ENCODE peak calls at places on chromosomes 11 and 22, in six cellular contexts. C is GM06990, L is astrocyte of the cerebellum, W is thoracic aorta, Z is colonic mucosa, Q is upper lobe of right lung. T is an unnamed sample.

GRCh38 chr11:117220568-117220967 is 11.3 kb downstream of the PCSK7 start:
- DNase-seq in C (no peak), L (no peak), W (peak; percentile 72), Z (no peak), Q (no peak), T (no peak)

GRCh38 chr11:59756496-59756840 is 1.3 kb downstream of the STX3 start:
- DNase-seq in C (no peak), L (no peak), W (no peak), Z (no peak), Q (no peak), T (no peak)

GRCh38 chr11:106327134-106327533 is 249.7 kb downstream of the AASDHPPT start:
- DNase-seq in C (no peak), L (no peak), W (no peak), Z (no peak), Q (no peak), T (no peak)

GRCh38 chr11:84563356-84563755 is 1063.8 kb downstream of the DLG2 start:
- DNase-seq in C (no peak), L (no peak), W (no peak), Z (no peak), Q (no peak), T (no peak)

GRCh38 chr11:16883179-16883578 is 131.0 kb downstream of the PLEKHA7 start:
- DNase-seq in C (no peak), L (no peak), W (no peak), Z (peak; percentile 22), Q (no peak), T (no peak)

GRCh38 chr22:24503137-24503850 is 8.2 kb downstream of the UPB1 start:
- DNase-seq in C (peak; percentile 64), L (peak; percentile 33), W (no peak), Z (peak; percentile 52), Q (no peak), T (peak; percentile 87)

GRCh38 chr11:114972105-114972504 is 293.8 kb downstream of the NXPE2 start:
- DNase-seq in C (no peak), L (no peak), W (no peak), Z (no peak), Q (no peak), T (no peak)

GRCh38 chr22:41862160-41862529 is 29.2 kb downstream of the SREBF2 start:
- DNase-seq in C (peak; percentile 72), L (no peak), W (no peak), Z (no peak), Q (no peak), T (peak; percentile 70)

GRCh38 chr22:31973739-31974138 is 29.4 kb downstream of the YWHAH start:
- DNase-seq in C (no peak), L (no peak), W (no peak), Z (peak; percentile 90), Q (no peak), T (no peak)

GRCh38 chr11:106422585-106422984 is 345.1 kb downstream of the AASDHPPT start:
- DNase-seq in C (no peak), L (no peak), W (no peak), Z (no peak), Q (no peak), T (no peak)

GRCh38 chr22:41848468-41848867 is 15.6 kb downstream of the SREBF2 start:
- DNase-seq in C (no peak), L (no peak), W (no peak), Z (peak; percentile 90), Q (peak; percentile 88), T (no peak)

GRCh38 chr11:127273593-127274327 is 273.2 kb upstream of the KIRREL3 start:
- DNase-seq in C (no peak), L (no peak), W (no peak), Z (no peak), Q (no peak), T (no peak)

DNA sequence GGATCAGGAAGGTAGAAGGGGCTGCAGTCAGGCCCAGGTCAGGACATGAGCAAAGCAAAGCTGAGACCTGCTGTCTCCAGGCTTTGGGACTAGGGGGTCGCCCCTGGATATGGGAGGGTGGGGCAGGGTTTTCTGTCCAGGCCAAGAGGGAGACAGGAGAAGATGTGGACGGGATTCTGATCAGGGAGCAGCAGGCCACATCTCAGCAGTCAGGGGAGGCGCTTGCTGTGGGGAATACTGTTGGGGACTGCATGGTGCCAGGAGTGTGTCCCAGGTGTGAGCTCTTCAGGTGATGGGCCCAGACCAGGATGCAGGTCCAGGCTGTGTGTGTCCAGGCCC is 29.3 kb downstream of the IGLL5 start:
- DNase-seq in C (no peak), L (no peak), W (no peak), Z (no peak), Q (no peak), T (no peak)
- TF ChIP-seq CTCF in C (no peak), L (no peak), W (no peak), Z (no peak), Q (no peak), T (no peak)

GRCh38 chr22:49803134-49803533 is 24.5 kb downstream of the BRD1 start:
- DNase-seq in C (no peak), L (no peak), W (no peak), Z (no peak), Q (no peak), T (no peak)

GRCh38 chr22:49799431-49800075 is 28.1 kb downstream of the BRD1 start:
- DNase-seq in C (no peak), L (no peak), W (no peak), Z (no peak), Q (no peak), T (no peak)

GRCh38 chr22:49801391-49802060 is 26.1 kb downstream of the BRD1 start:
- DNase-seq in C (no peak), L (no peak), W (no peak), Z (no peak), Q (no peak), T (no peak)

GRCh38 chr22:49798486-49799151 is 29.1 kb downstream of the BRD1 start:
- DNase-seq in C (no peak), L (no peak), W (no peak), Z (no peak), Q (no peak), T (no peak)

DNA sequence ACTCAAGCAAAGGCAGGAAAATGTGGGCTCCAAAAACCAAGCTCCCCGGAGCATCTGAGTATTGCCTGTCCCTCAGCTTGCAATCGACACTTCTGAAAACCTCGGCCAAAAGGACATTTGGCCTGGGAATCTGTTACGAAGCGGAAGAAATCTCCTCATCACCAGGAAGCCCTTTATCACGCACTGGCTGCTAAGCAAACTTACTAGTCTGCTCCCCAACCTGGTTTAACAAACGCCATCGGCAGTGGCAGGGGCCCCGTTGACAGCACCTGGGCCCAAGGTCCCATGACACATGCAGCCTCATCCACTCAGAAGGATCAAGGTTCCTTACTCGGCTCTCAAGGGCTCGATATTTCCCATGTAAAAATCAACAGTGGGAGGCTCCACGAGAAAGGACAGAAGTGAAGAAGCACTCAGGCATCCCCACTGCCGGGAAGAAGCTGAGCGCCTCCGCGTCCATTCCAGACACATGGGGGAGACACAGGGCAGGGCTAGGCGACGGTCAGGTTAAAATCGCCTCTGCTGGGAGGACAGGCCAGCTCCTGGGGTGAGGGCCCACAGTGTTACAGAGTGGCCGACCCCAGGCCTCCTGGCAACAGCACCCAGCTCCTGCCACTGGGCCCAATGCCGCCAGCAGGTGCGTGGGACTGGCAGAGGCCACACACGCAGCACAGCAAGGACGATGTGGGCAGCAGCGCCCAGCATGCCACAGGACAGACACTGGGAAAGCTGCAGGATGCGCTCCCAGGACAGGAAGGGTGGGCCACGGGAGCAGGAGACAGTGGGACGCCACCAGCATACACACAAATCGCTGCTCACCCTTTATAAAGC is 27.1 kb downstream of the BRD1 start:
- DNase-seq in C (no peak), L (no peak), W (no peak), Z (no peak), Q (no peak), T (no peak)
- TF ChIP-seq CTCF in C (no peak), L (no peak), W (no peak), Z (no peak), Q (no peak), T (no peak)

DNA sequence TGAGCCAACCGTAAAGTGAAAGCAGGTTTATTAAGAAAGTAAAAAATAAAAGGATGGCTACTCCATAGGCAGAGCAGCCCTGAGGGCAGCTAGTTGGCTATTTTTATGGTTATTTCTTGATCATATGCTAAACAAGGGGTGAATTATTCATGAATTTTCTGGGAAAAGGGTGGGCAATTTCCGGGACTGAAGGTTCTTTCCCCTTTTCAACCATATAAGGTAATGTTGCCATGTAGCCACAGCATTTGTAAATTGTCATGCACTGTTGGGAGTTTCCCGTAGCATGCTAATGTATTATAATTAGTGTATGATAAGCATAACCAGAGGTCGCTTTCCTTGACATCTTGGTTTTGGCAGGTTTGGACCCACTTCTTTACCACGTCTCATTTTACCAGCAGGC is 610.4 kb upstream of the B3GAT1 start:
- DNase-seq in C (no peak), L (peak; percentile 12), W (no peak), Z (no peak), Q (no peak), T (no peak)
- TF ChIP-seq CTCF in C (no peak), L (no peak), W (no peak), Z (no peak), Q (no peak), T (no peak)

GRCh38 chr11:43511959-43512358 is 153.2 kb downstream of the TTC17 start:
- DNase-seq in C (no peak), L (no peak), W (no peak), Z (no peak), Q (no peak), T (no peak)

GRCh38 chr11:43516316-43516820 is 157.6 kb downstream of the TTC17 start:
- DNase-seq in C (no peak), L (no peak), W (no peak), Z (no peak), Q (no peak), T (no peak)

GRCh38 chr11:43517518-43517917 is 158.8 kb downstream of the TTC17 start:
- DNase-seq in C (no peak), L (no peak), W (no peak), Z (no peak), Q (no peak), T (no peak)

GRCh38 chr11:43518407-43519165 is 159.9 kb downstream of the TTC17 start:
- DNase-seq in C (no peak), L (no peak), W (no peak), Z (no peak), Q (no peak), T (no peak)

GRCh38 chr11:43515090-43515489 is 156.4 kb downstream of the TTC17 start:
- DNase-seq in C (no peak), L (no peak), W (no peak), Z (no peak), Q (no peak), T (no peak)
- TF ChIP-seq CTCF in C (peak; percentile 32), L (no peak), W (no peak), Z (no peak), Q (no peak), T (peak; percentile 11)

DNA sequence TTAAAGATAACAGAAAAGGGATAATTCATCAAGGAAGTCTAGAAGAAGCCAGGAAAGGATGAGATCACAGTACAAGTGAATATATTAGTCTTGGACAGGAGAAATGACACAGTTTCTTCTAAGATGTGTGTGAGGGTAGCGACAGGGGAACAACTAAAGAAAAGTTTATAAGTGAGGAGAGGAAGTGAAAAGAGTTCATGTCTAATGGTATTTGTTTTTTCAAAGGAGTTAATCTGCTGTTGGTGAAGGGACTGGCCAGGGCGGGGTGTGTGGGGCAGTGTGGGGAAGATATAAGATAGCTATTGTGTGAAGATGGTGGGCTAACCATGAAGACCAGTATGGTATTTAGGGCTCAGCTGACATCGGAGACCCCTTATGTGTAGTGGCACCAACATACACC is 7.6 kb upstream of the PPFIBP2 start:
- DNase-seq in C (no peak), L (no peak), W (no peak), Z (no peak), Q (no peak), T (no peak)
- TF ChIP-seq CTCF in C (no peak), L (no peak), W (no peak), Z (no peak), Q (no peak), T (no peak)

T was measured in GM10248.